ENCODE peak calls at places on chromosomes 16 and 17, in nine cellular contexts. Z, M, K, D, H, V, R, Q and C are unnamed samples. For H3K27me3, the result is how much of the 10 kb centered on the place peaks cover.

GRCh38 chr16:12927591-12927990 is 26.2 kb downstream of the SHISA9 start:
- DNase-seq in Z (no peak), M (no peak), K (no peak), D (no peak), H (no peak), V (no peak), R (no peak), Q (no peak), C (no peak)

GRCh38 chr17:11705111-11705510 is 106.8 kb downstream of the DNAH9 start:
- DNase-seq in Z (no peak), M (peak), K (no peak), D (no peak), H (no peak), V (no peak), R (no peak), Q (no peak), C (no peak)

GRCh38 chr16:31699601-31700000 is 171.9 kb downstream of the AHSP start:
- DNase-seq in Z (no peak), M (no peak), K (no peak), D (no peak), H (no peak), V (no peak), R (no peak), Q (no peak), C (no peak)

GRCh38 chr16:85376292-85377095 is 236.6 kb upstream of the GSE1 start:
- DNase-seq in Z (no peak), M (peak), K (no peak), D (peak), H (peak), V (peak), R (no peak), Q (no peak), C (no peak)

GRCh38 chr16:59053911-59054310 is 319.8 kb upstream of the GOT2 start:
- DNase-seq in Z (no peak), M (no peak), K (no peak), D (no peak), H (no peak), V (no peak), R (no peak), Q (no peak), C (no peak)

GRCh38 chr17:58204796-58205195 is 12.3 kb downstream of the EPX start:
- DNase-seq in Z (no peak), M (no peak), K (no peak), D (no peak), H (no peak), V (no peak), R (no peak), Q (no peak), C (no peak)

GRCh38 chr17:55121268-55121667 is 143.5 kb upstream of the HLF start:
- DNase-seq in Z (no peak), M (no peak), K (no peak), D (no peak), H (no peak), V (no peak), R (no peak), Q (no peak), C (no peak)

GRCh38 chr16:67260426-67261063 is 11.8 kb downstream of the SLC9A5 start:
- DNase-seq in Z (no peak), M (no peak), K (no peak), D (no peak), H (no peak), V (peak), R (peak), Q (no peak), C (no peak)

GRCh38 chr17:10368561-10368960 is 4.2 kb downstream of the MYH13 start:
- DNase-seq in Z (no peak), M (no peak), K (no peak), D (no peak), H (no peak), V (no peak), R (no peak), Q (no peak), C (no peak)

GRCh38 chr16:12258806-12259205 is 282.3 kb downstream of the SNX29 start:
- DNase-seq in Z (no peak), M (no peak), K (no peak), D (no peak), H (no peak), V (no peak), R (no peak), Q (no peak), C (no peak)

GRCh38 chr17:41186872-41187271 is 2.2 kb upstream of the KRTAP4-1 start:
- DNase-seq in Z (no peak), M (no peak), K (no peak), D (no peak), H (no peak), V (no peak), R (no peak), Q (no peak), C (no peak)
- H3K27me3 ChIP-seq in Z (under half), M (under half), K (under half), D (under half), H (under half), V (under half), R (under half), Q (under half), C (under half)

DNA sequence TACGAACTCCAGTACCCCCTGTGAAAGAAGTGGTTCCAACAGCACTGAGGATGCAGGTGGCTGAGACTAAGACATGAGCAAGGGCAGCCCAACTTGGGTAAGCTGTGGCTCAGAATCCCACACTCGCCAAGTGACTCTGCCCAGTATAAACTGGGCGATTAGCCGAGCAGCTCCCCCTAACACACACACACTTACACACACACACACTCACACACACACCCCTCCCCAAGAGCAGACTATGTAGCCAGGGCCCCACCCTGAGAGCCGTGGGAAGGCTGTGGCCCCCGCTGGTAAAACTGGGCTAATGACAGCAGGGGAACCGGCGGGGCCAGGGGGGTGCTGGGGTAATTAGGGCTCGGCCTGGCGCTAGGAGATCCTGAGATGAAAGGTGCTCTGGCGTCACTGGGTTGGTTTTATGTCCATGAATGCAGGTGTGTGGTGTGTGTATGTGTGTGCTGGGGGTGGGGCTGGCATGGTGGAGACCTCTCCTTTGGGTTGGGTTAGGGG is 1.2 kb upstream of the THRA start:
- DNase-seq in Z (no peak), M (peak), K (no peak), D (no peak), H (no peak), V (no peak), R (no peak), Q (no peak), C (no peak)
- H3K27ac ChIP-seq in Z (peak), M (peak), K (no peak), D (peak), H (peak), V (peak), R (no peak), Q (peak), C (peak)

GRCh38 chr17:72237223-72237622 is 116.4 kb downstream of the SOX9 start:
- DNase-seq in Z (no peak), M (no peak), K (no peak), D (no peak), H (no peak), V (no peak), R (no peak), Q (no peak), C (no peak)
- TF ChIP-seq POLR2A in Z (no peak), M (no peak), K (no peak), D (no peak), H (no peak), V (no peak), R (no peak), Q (no peak), C (no peak)

DNA sequence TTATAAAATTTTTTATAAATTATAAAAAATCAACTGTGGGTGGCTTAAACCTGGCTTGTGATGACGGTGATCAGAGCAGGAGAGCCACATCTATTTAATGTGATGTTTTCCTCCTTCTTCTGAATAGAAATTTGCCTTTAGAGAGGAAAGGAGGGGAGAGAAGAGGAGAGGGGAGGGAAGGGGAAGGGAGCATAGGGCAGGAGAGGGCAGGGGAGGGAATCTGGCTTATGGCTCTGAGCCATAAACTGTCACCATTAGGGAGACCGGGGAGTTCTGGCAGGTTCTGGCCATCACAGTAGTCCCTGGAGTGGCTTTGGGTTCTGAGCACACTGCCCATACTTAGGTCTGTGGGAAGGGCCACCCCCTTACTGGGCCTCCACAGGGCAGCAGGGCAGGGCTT is 167.8 kb downstream of the ENGASE start:
- DNase-seq in Z (no peak), M (no peak), K (no peak), D (no peak), H (no peak), V (no peak), R (no peak), Q (no peak), C (no peak)
- H3K27me3 ChIP-seq in Z (half or more), M (under half), K (under half), D (under half), H (under half), V (under half), R (under half), Q (under half), C (under half)

DNA sequence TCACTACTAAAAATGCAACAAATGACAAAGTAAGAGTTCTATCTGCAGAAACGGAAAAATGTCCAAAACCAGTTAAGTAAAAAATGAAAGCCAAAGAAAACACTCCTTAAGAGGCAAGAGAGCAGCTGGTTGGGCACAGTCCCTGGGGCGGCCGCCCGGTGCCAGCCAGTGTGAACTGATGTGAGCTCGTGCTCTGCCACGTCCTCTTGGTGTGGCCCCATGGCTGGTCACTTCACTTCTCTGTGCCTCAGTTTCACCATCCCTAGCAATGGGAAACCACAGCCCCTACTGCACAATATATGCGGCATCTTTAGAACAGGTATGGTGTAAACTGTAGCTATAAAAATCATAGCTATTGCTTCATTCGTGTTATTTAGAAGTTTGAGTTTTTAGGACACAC is 21.2 kb downstream of the USP36 start:
- DNase-seq in Z (no peak), M (no peak), K (no peak), D (no peak), H (no peak), V (no peak), R (no peak), Q (no peak), C (no peak)
- H3K27ac ChIP-seq in Z (peak), M (peak), K (no peak), D (peak), H (peak), V (peak), R (peak), Q (no peak), C (peak)

GRCh38 chr17:56297142-56297541 is 143.9 kb downstream of the ANKFN1 start:
- DNase-seq in Z (no peak), M (no peak), K (no peak), D (no peak), H (no peak), V (no peak), R (no peak), Q (no peak), C (no peak)
- TF ChIP-seq POLR2A in Z (no peak), M (no peak), K (no peak), D (no peak), H (no peak), V (no peak), R (no peak), Q (no peak), C (no peak)